ENCODE peak calls at places on chromosomes 2 and 18, in nine cellular contexts. T, C, N, K, Z, U, R, P and G are unnamed samples.
A peak's percentile ranks its signal among the peaks of the same experiment; 100 is the strongest.

GRCh38 chr2:223235986-223236385 is 184.0 kb downstream of the KCNE4 start:
- DNase-seq in U (no peak), P (peak; percentile 67), K (no peak), R (no peak), N (no peak), T (no peak), C (no peak), Z (no peak), G (no peak)

GRCh38 chr2:121778736-121779487 is 23.5 kb downstream of the TSN start:
- DNase-seq in K (no peak), C (no peak), T (no peak), P (no peak), R (no peak), Z (peak; percentile 84), N (no peak), U (no peak), G (peak; percentile 80)

GRCh38 chr2:1493361-1494126 is 80.3 kb downstream of the TPO start:
- DNase-seq in Z (no peak), T (no peak), C (peak; percentile 7), P (no peak), K (no peak), R (no peak), N (no peak), U (no peak), G (no peak)

GRCh38 chr2:74387346-74387745 is 7.2 kb upstream of the DCTN1 start:
- DNase-seq in U (no peak), T (no peak), K (peak; percentile 56), N (no peak), R (no peak), C (no peak), P (peak; percentile 23), Z (no peak), G (no peak)

GRCh38 chr18:46155652-46156051 is 51.5 kb downstream of the HAUS1 start:
- DNase-seq in Z (no peak), N (no peak), R (no peak), K (peak; percentile 89), P (peak; percentile 88), C (no peak), U (no peak), T (no peak), G (no peak)

GRCh38 chr18:72762505-72763122 is 105.2 kb downstream of the NETO1 start:
- DNase-seq in Z (peak; percentile 62), R (no peak), P (peak; percentile 61), C (no peak), K (peak; percentile 18), U (peak; percentile 56), N (no peak), T (no peak), G (no peak)

GRCh38 chr18:519019-519879 is 18.7 kb upstream of the COLEC12 start:
- DNase-seq in K (peak; percentile 60), C (peak; percentile 59), N (peak; percentile 90), P (no peak), U (no peak), T (no peak), R (no peak), Z (no peak), G (no peak)

GRCh38 chr2:70556608-70557007 is 3.0 kb upstream of the TGFA start:
- DNase-seq in Z (no peak), K (no peak), T (no peak), N (no peak), C (no peak), P (no peak), R (no peak), U (no peak), G (peak; percentile 29)

DNA sequence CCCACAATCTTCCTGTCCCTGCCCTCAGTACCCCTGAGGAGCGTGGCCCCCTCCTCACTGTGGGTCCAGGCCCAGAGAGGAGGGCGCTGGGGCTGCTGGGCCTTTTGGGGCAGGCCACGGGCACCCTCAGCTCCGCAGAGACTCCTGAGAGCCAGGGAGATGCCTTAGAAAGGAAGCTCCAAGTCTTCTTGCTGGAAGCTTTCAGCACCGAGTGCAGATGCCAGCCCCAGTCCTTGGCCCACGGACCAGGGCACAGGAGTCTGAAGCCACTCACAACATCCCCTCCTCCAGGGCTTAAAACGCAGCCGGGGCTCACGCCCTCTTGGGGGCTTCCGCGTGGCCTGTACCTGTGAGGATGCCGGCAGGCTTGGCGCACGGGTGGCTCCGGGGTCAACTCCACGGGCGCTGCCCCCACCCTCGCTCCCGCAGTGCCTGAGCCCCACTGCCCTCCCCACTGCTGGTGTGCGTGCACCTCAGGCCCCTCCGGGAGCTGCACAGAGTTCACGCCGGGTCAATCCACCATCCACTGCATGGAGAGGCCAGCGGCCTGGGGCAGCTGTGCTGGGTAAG is 72.2 kb upstream of the CTDP1 start:
- DNase-seq in Z (no peak), P (no peak), T (no peak), R (no peak), U (no peak), C (no peak), K (no peak), N (peak; percentile 28), G (no peak)
- H3K4me1 ChIP-seq in Z (no peaks in the 10 kb centered on the region), P (no peaks in the 10 kb centered on the region), T (peaks cover 13% of the 10 kb centered on the region), R (no peaks in the 10 kb centered on the region), U (peaks cover 9% of the 10 kb centered on the region), C (no peaks in the 10 kb centered on the region), K (peaks cover 19% of the 10 kb centered on the region), N (no peaks in the 10 kb centered on the region), G (no peaks in the 10 kb centered on the region)

GRCh38 chr2:9971105-9971818 is 19.8 kb downstream of the GRHL1 start:
- DNase-seq in Z (no peak), R (no peak), K (no peak), N (no peak), P (peak; percentile 63), U (no peak), C (no peak), T (no peak), G (no peak)

GRCh38 chr2:9970386-9971044 is 19.0 kb downstream of the GRHL1 start:
- DNase-seq in P (no peak), N (no peak), C (no peak), R (no peak), T (no peak), K (no peak), Z (no peak), U (no peak), G (no peak)

GRCh38 chr2:9966491-9967022 is 15.1 kb downstream of the GRHL1 start:
- DNase-seq in P (no peak), N (no peak), K (no peak), T (no peak), Z (no peak), U (no peak), C (no peak), R (no peak), G (no peak)

GRCh38 chr2:9967053-9967775 is 15.7 kb downstream of the GRHL1 start:
- DNase-seq in C (no peak), R (no peak), U (no peak), N (no peak), Z (no peak), K (no peak), P (no peak), T (no peak), G (no peak)

GRCh38 chr2:9968940-9969497 is 17.5 kb downstream of the GRHL1 start:
- DNase-seq in Z (no peak), U (no peak), T (no peak), K (no peak), P (no peak), R (no peak), N (no peak), C (no peak), G (no peak)
- H3K4me3 ChIP-seq in Z (no peak overlapping the region), U (no peak overlapping the region), T (no peak overlapping the region), K (no peak overlapping the region), P (no peak overlapping the region), R (no peak overlapping the region), N (no peak overlapping the region), C (no peak overlapping the region), G (no peak overlapping the region)

GRCh38 chr18:63301458-63301857 is 18.1 kb downstream of the BCL2 start:
- DNase-seq in U (no peak), R (no peak), T (no peak), C (peak; percentile 45), Z (no peak), P (no peak), N (peak; percentile 63), K (no peak), G (no peak)

GRCh38 chr18:63298393-63299015 is 21.1 kb downstream of the BCL2 start:
- DNase-seq in R (peak; percentile 10), K (no peak), P (no peak), T (peak; percentile 34), N (no peak), Z (no peak), C (no peak), U (no peak), G (no peak)

GRCh38 chr18:63302647-63303405 is 16.7 kb downstream of the BCL2 start:
- DNase-seq in C (no peak), R (no peak), N (no peak), P (no peak), K (no peak), T (no peak), U (no peak), Z (no peak), G (no peak)

GRCh38 chr18:63297678-63298392 is 21.7 kb downstream of the BCL2 start:
- DNase-seq in K (no peak), R (no peak), T (peak; percentile 32), Z (no peak), P (no peak), U (no peak), C (no peak), N (peak; percentile 36), G (no peak)

DNA sequence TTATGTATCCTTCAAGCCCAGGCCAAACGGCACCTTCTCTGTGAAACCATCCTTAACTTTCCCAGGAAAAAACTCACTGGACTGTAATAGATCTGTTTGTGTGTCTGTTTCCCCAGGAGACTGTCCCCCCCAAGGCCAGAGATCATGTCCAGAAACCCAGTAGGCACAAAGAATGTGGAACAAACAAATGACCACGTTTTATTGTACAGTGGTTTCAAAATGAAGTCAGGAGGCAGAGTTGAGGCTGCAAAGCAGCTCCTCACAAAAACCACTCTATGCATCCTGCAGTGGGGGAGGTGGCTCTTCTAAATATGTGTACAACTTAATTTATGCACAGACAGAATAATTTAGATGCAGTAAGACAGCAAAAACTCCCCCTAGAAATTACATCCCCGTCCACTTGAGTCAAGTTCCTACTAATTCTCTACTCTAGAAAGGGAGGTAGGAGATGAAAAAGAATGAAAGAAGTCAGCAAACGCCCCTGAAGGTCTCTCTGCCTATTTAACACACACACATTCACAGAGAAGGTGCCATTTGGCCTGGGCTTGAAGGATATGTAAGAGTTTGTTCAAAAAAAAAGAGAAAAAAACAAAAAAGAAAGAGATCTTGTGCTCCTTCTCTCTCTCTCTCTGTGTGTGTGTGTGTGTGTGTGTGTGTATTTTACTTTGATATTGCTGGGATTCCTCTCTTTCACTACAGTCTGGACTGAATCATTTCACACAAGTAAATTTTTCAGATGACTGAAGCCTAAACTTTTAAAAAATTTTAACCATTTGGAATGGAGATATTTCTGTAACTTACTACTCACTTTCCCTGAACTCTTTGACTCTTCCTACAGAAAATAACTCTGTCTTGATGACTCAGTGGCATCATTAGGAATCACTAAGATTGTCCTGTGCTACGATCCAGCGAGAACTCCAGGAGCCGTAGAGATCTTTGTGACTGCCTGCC is 19.5 kb downstream of the BCL2 start:
- DNase-seq in K (no peak), Z (no peak), P (no peak), N (no peak), T (peak; percentile 16), C (no peak), R (no peak), U (no peak), G (no peak)
- H3K4me1 ChIP-seq in K (no peaks in the 10 kb centered on the region), Z (no peaks in the 10 kb centered on the region), P (no peaks in the 10 kb centered on the region), N (no peaks in the 10 kb centered on the region), T (peaks cover 10% of the 10 kb centered on the region), C (peaks cover 22% of the 10 kb centered on the region), R (peaks cover 71% of the 10 kb centered on the region), U (peaks cover 4% of the 10 kb centered on the region), G (peaks cover 61% of the 10 kb centered on the region)

DNA sequence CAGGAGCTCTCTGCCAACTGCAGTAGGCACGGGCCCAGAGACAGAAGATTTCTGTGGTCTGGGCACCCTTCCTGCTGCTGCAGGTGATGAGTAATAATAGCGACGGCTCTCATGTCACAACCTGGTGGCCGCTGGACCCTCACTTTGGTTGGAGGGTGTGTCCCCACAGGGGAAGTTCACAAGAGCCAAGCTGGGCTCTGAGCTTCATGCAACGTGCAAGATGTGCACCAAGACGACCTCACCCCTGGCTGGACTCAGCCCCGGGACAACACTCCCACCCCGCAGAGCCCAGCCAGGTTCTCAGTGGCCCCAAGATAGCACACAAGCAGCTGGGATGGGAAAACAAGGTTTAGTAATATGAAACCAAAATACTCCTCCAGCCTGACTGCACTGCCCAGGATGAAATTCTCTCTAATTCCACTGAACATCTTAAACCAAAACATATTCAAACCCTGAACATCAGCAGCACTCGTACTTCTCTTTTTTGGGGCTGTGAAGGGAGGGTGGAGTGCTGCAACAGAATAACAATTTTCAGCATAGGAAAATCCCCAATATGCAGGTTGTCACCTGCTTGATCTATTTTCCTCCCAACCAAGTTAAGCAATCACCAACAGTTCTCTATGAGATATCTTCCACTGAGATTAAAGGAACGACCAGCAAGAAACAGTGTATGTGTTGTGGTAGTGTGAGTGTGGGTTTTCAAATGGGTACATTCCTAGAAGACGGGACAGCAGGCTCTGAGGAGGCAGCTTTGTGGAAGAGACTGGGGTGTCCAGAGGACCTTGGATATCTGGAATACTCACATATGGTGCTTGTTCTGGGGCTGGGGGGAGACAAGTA is 26.5 kb downstream of the BCL2 start:
- DNase-seq in K (no peak), U (no peak), N (peak; percentile 35), C (no peak), Z (no peak), R (peak; percentile 6), P (no peak), T (peak; percentile 54), G (no peak)
- H3K4me3 ChIP-seq in K (no peak overlapping the region), U (no peak overlapping the region), N (no peak overlapping the region), C (no peak overlapping the region), Z (no peak overlapping the region), R (peak overlapping the region; percentile 20), P (no peak overlapping the region), T (no peak overlapping the region), G (no peak overlapping the region)